ENCODE peak calls at places on chromosomes 5 and 9, in five cellular contexts. One of them, this sample, is unnamed.

GRCh38 chr5:33401482-33402390 is 39.0 kb upstream of the TARS1 start:
- DNase-seq in stimulated activated CD4-positive, alpha-beta T cell treated with anti-CD3 and anti-CD28 coated beads, Interleukin-15, amount 100 ng/mL, for 24 hours: no peak
- DNase-seq in nucleus accumbens: no peak
- DNase-seq in dermis blood vessel endothelial cell: peak
- DNase-seq in left ventricle myocardium inferior: no peak
- DNase-seq in this sample: no peak

GRCh38 chr9:121267689-121268597 is at the start of gene GSN:
- DNase-seq in stimulated activated CD4-positive, alpha-beta T cell treated with anti-CD3 and anti-CD28 coated beads, Interleukin-15, amount 100 ng/mL, for 24 hours: peak
- DNase-seq in dermis blood vessel endothelial cell: peak
- DNase-seq in left ventricle myocardium inferior: peak
- DNase-seq in nucleus accumbens: peak
- DNase-seq in this sample: peak

GRCh38 chr5:170632266-170632984 is 128.6 kb downstream of the KCNIP1 start:
- DNase-seq in stimulated activated CD4-positive, alpha-beta T cell treated with anti-CD3 and anti-CD28 coated beads, Interleukin-15, amount 100 ng/mL, for 24 hours: peak
- DNase-seq in dermis blood vessel endothelial cell: peak
- DNase-seq in nucleus accumbens: no peak
- DNase-seq in left ventricle myocardium inferior: no peak
- DNase-seq in this sample: peak

GRCh38 chr5:172164773-172165212 is 23.2 kb downstream of the STK10 start:
- DNase-seq in stimulated activated CD4-positive, alpha-beta T cell treated with anti-CD3 and anti-CD28 coated beads, Interleukin-15, amount 100 ng/mL, for 24 hours: no peak
- DNase-seq in dermis blood vessel endothelial cell: no peak
- DNase-seq in left ventricle myocardium inferior: peak
- DNase-seq in nucleus accumbens: no peak
- DNase-seq in this sample: peak

GRCh38 chr9:97320080-97320642 is 12.7 kb downstream of the CCDC180 start:
- DNase-seq in nucleus accumbens: no peak
- DNase-seq in dermis blood vessel endothelial cell: no peak
- DNase-seq in stimulated activated CD4-positive, alpha-beta T cell treated with anti-CD3 and anti-CD28 coated beads, Interleukin-15, amount 100 ng/mL, for 24 hours: no peak
- DNase-seq in left ventricle myocardium inferior: no peak
- DNase-seq in this sample: no peak

GRCh38 chr5:41682641-41683040 is 172.2 kb upstream of the PLCXD3 start:
- DNase-seq in stimulated activated CD4-positive, alpha-beta T cell treated with anti-CD3 and anti-CD28 coated beads, Interleukin-15, amount 100 ng/mL, for 24 hours: no peak
- DNase-seq in dermis blood vessel endothelial cell: no peak
- DNase-seq in left ventricle myocardium inferior: no peak
- DNase-seq in nucleus accumbens: no peak
- DNase-seq in this sample: no peak

GRCh38 chr9:90256345-90256744 is 386.3 kb downstream of the DIRAS2 start:
- DNase-seq in left ventricle myocardium inferior: no peak
- DNase-seq in nucleus accumbens: no peak
- DNase-seq in stimulated activated CD4-positive, alpha-beta T cell treated with anti-CD3 and anti-CD28 coated beads, Interleukin-15, amount 100 ng/mL, for 24 hours: no peak
- DNase-seq in dermis blood vessel endothelial cell: no peak
- DNase-seq in this sample: no peak

GRCh38 chr5:176809544-176810083 is 745 bp upstream of the UNC5A start:
- DNase-seq in nucleus accumbens: no peak
- DNase-seq in stimulated activated CD4-positive, alpha-beta T cell treated with anti-CD3 and anti-CD28 coated beads, Interleukin-15, amount 100 ng/mL, for 24 hours: no peak
- DNase-seq in left ventricle myocardium inferior: no peak
- DNase-seq in dermis blood vessel endothelial cell: no peak
- DNase-seq in this sample: no peak

GRCh38 chr9:101791938-101792337 is 53.5 kb upstream of the GRIN3A start:
- DNase-seq in dermis blood vessel endothelial cell: no peak
- DNase-seq in nucleus accumbens: no peak
- DNase-seq in stimulated activated CD4-positive, alpha-beta T cell treated with anti-CD3 and anti-CD28 coated beads, Interleukin-15, amount 100 ng/mL, for 24 hours: peak
- DNase-seq in left ventricle myocardium inferior: no peak
- DNase-seq in this sample: peak

GRCh38 chr9:13805566-13805965 is 508.4 kb downstream of the NFIB start:
- DNase-seq in stimulated activated CD4-positive, alpha-beta T cell treated with anti-CD3 and anti-CD28 coated beads, Interleukin-15, amount 100 ng/mL, for 24 hours: no peak
- DNase-seq in nucleus accumbens: no peak
- DNase-seq in left ventricle myocardium inferior: no peak
- DNase-seq in dermis blood vessel endothelial cell: no peak
- DNase-seq in this sample: no peak

GRCh38 chr9:89657765-89658164 is 53.0 kb downstream of the GADD45G start:
- DNase-seq in stimulated activated CD4-positive, alpha-beta T cell treated with anti-CD3 and anti-CD28 coated beads, Interleukin-15, amount 100 ng/mL, for 24 hours: peak
- DNase-seq in dermis blood vessel endothelial cell: no peak
- DNase-seq in left ventricle myocardium inferior: no peak
- DNase-seq in nucleus accumbens: no peak
- DNase-seq in this sample: no peak